ENCODE peak calls at places on chromosome 18, in seven cellular contexts. One of them, this sample, is unnamed.

GRCh38 chr18:48032876-48033769 is 102.7 kb upstream of the SMAD2 start:
- DNase-seq in GM23248: peak
- DNase-seq in astrocyte: peak
- DNase-seq in OCI-LY7: no peak
- DNase-seq in Karpas-422: no peak
- DNase-seq in K562: no peak
- DNase-seq in GM23338: no peak
- DNase-seq in this sample: no peak

GRCh38 chr18:79531386-79531785 is 135.7 kb downstream of the NFATC1 start:
- DNase-seq in GM23248: no peak
- DNase-seq in GM23338: no peak
- DNase-seq in K562: no peak
- DNase-seq in astrocyte: no peak
- DNase-seq in Karpas-422: no peak
- DNase-seq in OCI-LY7: no peak
- DNase-seq in this sample: no peak

GRCh38 chr18:3839481-3840075 is 389.6 kb downstream of the TGIF1 start:
- DNase-seq in GM23338: peak
- DNase-seq in Karpas-422: no peak
- DNase-seq in astrocyte: no peak
- DNase-seq in GM23248: no peak
- DNase-seq in K562: no peak
- DNase-seq in OCI-LY7: no peak
- DNase-seq in this sample: no peak

GRCh38 chr18:2917255-2918047 is 70.6 kb downstream of the EMILIN2 start:
- DNase-seq in K562: no peak
- DNase-seq in GM23338: no peak
- DNase-seq in astrocyte: no peak
- DNase-seq in Karpas-422: peak
- DNase-seq in GM23248: no peak
- DNase-seq in OCI-LY7: peak
- DNase-seq in this sample: no peak

GRCh38 chr18:28177828-28178635 is 1.1 kb upstream of the CDH2 start:
- DNase-seq in GM23338: peak
- DNase-seq in Karpas-422: no peak
- DNase-seq in astrocyte: peak
- DNase-seq in GM23248: peak
- DNase-seq in OCI-LY7: no peak
- DNase-seq in K562: no peak
- DNase-seq in this sample: peak

GRCh38 chr18:61738488-61738887 is 154.3 kb downstream of the RNF152 start:
- DNase-seq in OCI-LY7: no peak
- DNase-seq in K562: no peak
- DNase-seq in astrocyte: peak
- DNase-seq in GM23248: peak
- DNase-seq in Karpas-422: no peak
- DNase-seq in GM23338: no peak
- DNase-seq in this sample: no peak

GRCh38 chr18:68053290-68053689 is 536.8 kb upstream of the DSEL start:
- DNase-seq in OCI-LY7: no peak
- DNase-seq in GM23248: no peak
- DNase-seq in astrocyte: no peak
- DNase-seq in Karpas-422: no peak
- DNase-seq in GM23338: no peak
- DNase-seq in K562: no peak
- DNase-seq in this sample: no peak

GRCh38 chr18:46731316-46731715 is 25.5 kb downstream of the ST8SIA5 start:
- DNase-seq in astrocyte: no peak
- DNase-seq in GM23338: no peak
- DNase-seq in Karpas-422: no peak
- DNase-seq in OCI-LY7: no peak
- DNase-seq in K562: no peak
- DNase-seq in GM23248: no peak
- DNase-seq in this sample: no peak

GRCh38 chr18:10727477-10727876 is 201.7 kb downstream of the NAPG start:
- DNase-seq in astrocyte: no peak
- DNase-seq in GM23248: peak
- DNase-seq in K562: no peak
- DNase-seq in OCI-LY7: no peak
- DNase-seq in Karpas-422: no peak
- DNase-seq in GM23338: no peak
- DNase-seq in this sample: no peak

GRCh38 chr18:32769242-32770180 is 3.3 kb downstream of the KLHL14 start:
- DNase-seq in Karpas-422: peak
- DNase-seq in GM23248: no peak
- DNase-seq in GM23338: peak
- DNase-seq in astrocyte: no peak
- DNase-seq in OCI-LY7: peak
- DNase-seq in K562: no peak
- DNase-seq in this sample: no peak

GRCh38 chr18:62721837-62722795 is 6.8 kb downstream of the PHLPP1 start:
- DNase-seq in OCI-LY7: no peak
- DNase-seq in astrocyte: no peak
- DNase-seq in Karpas-422: no peak
- DNase-seq in GM23338: no peak
- DNase-seq in K562: no peak
- DNase-seq in GM23248: no peak
- DNase-seq in this sample: no peak

GRCh38 chr18:3380384-3380961 is 69.5 kb upstream of the TGIF1 start:
- DNase-seq in GM23248: peak
- DNase-seq in OCI-LY7: no peak
- DNase-seq in GM23338: no peak
- DNase-seq in Karpas-422: peak
- DNase-seq in K562: no peak
- DNase-seq in astrocyte: peak
- DNase-seq in this sample: no peak

GRCh38 chr18:5582849-5583667 is 39.3 kb upstream of the EPB41L3 start:
- DNase-seq in astrocyte: peak
- DNase-seq in K562: no peak
- DNase-seq in OCI-LY7: no peak
- DNase-seq in GM23248: peak
- DNase-seq in Karpas-422: no peak
- DNase-seq in GM23338: no peak
- DNase-seq in this sample: no peak

GRCh38 chr18:51651761-51652160 is 454.3 kb upstream of the MEX3C start:
- DNase-seq in K562: no peak
- DNase-seq in GM23338: no peak
- DNase-seq in OCI-LY7: no peak
- DNase-seq in Karpas-422: no peak
- DNase-seq in astrocyte: no peak
- DNase-seq in GM23248: no peak
- DNase-seq in this sample: no peak

GRCh38 chr18:29123706-29124530 is 947.0 kb upstream of the CDH2 start:
- DNase-seq in Karpas-422: no peak
- DNase-seq in GM23338: peak
- DNase-seq in GM23248: peak
- DNase-seq in astrocyte: no peak
- DNase-seq in OCI-LY7: no peak
- DNase-seq in K562: no peak
- DNase-seq in this sample: peak

GRCh38 chr18:45402485-45403056 is 212.7 kb upstream of the SLC14A2 start:
- DNase-seq in Karpas-422: no peak
- DNase-seq in K562: no peak
- DNase-seq in GM23248: peak
- DNase-seq in OCI-LY7: no peak
- DNase-seq in GM23338: no peak
- DNase-seq in astrocyte: peak
- DNase-seq in this sample: no peak

GRCh38 chr18:52392160-52392559 is 52.2 kb downstream of the DCC start:
- DNase-seq in K562: no peak
- DNase-seq in astrocyte: no peak
- DNase-seq in Karpas-422: no peak
- DNase-seq in GM23338: no peak
- DNase-seq in OCI-LY7: no peak
- DNase-seq in GM23248: no peak
- DNase-seq in this sample: no peak

GRCh38 chr18:5420909-5421308 is 122.9 kb downstream of the EPB41L3 start:
- DNase-seq in astrocyte: no peak
- DNase-seq in GM23248: no peak
- DNase-seq in GM23338: no peak
- DNase-seq in K562: no peak
- DNase-seq in Karpas-422: no peak
- DNase-seq in OCI-LY7: no peak
- DNase-seq in this sample: no peak

GRCh38 chr18:59024829-59025228 is 114.9 kb upstream of the SEC11C start:
- DNase-seq in K562: no peak
- DNase-seq in GM23338: no peak
- DNase-seq in GM23248: peak
- DNase-seq in Karpas-422: no peak
- DNase-seq in astrocyte: peak
- DNase-seq in OCI-LY7: no peak
- DNase-seq in this sample: no peak
- H2AFZ ChIP-seq in K562: no peak
- H2AFZ ChIP-seq in GM23338: peak
- H2AFZ ChIP-seq in GM23248: no peak
- H2AFZ ChIP-seq in Karpas-422: no peak
- H2AFZ ChIP-seq in astrocyte: no peak
- H2AFZ ChIP-seq in OCI-LY7: no peak
- H2AFZ ChIP-seq in this sample: no peak

DNA sequence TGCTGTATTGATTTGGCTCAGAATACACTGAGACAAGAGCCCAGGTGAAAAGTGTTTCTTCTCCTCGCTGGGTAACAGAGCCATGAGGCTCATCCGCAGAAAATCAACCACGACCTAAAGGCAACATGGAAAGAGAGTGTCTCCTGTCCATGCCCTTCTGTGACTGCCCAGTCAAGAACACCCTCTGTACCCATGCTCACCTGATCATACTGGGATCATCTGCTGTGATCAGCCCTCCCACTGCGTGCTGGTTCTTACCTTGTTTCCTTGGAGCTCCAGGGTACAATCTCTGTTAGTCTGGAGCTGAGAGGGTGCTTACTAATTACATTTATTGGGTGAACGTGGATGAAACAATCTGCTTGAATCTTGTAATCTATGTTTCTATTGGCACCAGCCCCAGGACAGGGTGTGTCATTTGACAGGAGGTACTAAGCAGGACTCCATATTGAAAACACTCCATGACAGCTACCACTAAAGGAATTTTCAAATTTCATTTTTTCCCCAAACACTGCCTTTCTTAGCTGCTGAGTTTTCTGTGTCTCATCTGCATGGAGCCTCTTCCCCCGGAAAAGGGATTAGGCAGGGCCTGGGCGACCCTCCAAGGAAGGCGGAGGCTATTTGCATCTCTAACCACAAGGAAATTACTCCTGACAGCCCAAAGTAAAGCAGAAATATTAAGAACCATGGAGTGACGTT is 39.7 kb upstream of the GRP start:
- DNase-seq in GM23338: no peak
- DNase-seq in GM23248: peak
- DNase-seq in OCI-LY7: no peak
- DNase-seq in Karpas-422: no peak
- DNase-seq in K562: no peak
- DNase-seq in astrocyte: peak
- DNase-seq in this sample: no peak
- H2AFZ ChIP-seq in GM23338: peak
- H2AFZ ChIP-seq in GM23248: no peak
- H2AFZ ChIP-seq in OCI-LY7: no peak
- H2AFZ ChIP-seq in Karpas-422: no peak
- H2AFZ ChIP-seq in K562: no peak
- H2AFZ ChIP-seq in astrocyte: peak
- H2AFZ ChIP-seq in this sample: no peak

DNA sequence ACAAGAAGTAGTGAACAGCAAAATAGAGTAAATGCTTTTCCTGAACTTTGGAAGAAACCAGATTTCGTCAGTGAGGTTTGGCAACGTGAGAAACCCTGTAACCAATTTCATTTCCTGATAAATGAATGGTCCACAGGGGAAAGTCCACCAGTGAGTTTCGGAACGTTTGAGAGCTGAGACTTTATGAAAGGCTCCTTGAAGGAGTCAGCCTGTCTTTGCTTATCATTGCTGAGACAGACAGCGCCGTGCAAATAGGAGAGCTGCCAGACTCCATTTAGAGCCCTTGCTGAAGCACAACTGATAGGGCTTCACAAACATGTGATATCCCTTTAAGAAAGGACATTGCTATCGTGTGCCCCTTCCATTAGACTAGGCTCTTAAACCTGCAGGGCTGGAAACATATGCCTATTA is 121.8 kb upstream of the SMAD7 start:
- DNase-seq in Karpas-422: no peak
- DNase-seq in GM23338: no peak
- DNase-seq in GM23248: peak
- DNase-seq in astrocyte: no peak
- DNase-seq in K562: peak
- DNase-seq in OCI-LY7: no peak
- DNase-seq in this sample: no peak
- H2AFZ ChIP-seq in Karpas-422: no peak
- H2AFZ ChIP-seq in GM23338: no peak
- H2AFZ ChIP-seq in GM23248: peak
- H2AFZ ChIP-seq in astrocyte: no peak
- H2AFZ ChIP-seq in K562: peak
- H2AFZ ChIP-seq in OCI-LY7: no peak
- H2AFZ ChIP-seq in this sample: no peak

DNA sequence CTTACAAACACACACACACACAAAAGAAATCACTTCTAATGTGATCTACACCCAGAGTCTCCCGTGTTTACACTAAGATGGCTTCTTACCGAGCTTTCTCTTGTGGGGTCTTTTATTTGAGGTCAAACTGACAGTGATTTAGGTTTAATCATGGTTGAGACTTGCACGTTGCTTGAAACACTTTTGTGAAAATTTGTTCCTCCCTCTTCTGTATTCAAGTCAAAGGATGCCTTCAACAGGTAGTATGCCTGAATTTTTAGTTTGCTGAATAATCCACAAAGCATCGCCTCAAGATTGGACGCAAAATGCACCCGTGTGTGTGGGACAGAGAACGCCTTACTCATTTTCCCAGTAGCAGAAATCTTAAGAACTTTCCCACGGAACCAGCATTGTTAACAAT is 4.0 kb upstream of the ZNF516 start:
- DNase-seq in K562: no peak
- DNase-seq in OCI-LY7: no peak
- DNase-seq in Karpas-422: peak
- DNase-seq in GM23338: no peak
- DNase-seq in astrocyte: no peak
- DNase-seq in GM23248: no peak
- DNase-seq in this sample: no peak
- H2AFZ ChIP-seq in K562: no peak
- H2AFZ ChIP-seq in OCI-LY7: peak
- H2AFZ ChIP-seq in Karpas-422: peak
- H2AFZ ChIP-seq in GM23338: no peak
- H2AFZ ChIP-seq in astrocyte: no peak
- H2AFZ ChIP-seq in GM23248: no peak
- H2AFZ ChIP-seq in this sample: no peak

GRCh38 chr18:8229040-8229439 is 380.2 kb upstream of the RAB12 start:
- DNase-seq in GM23338: no peak
- DNase-seq in Karpas-422: no peak
- DNase-seq in GM23248: no peak
- DNase-seq in OCI-LY7: no peak
- DNase-seq in K562: no peak
- DNase-seq in astrocyte: no peak
- DNase-seq in this sample: no peak
- H2AFZ ChIP-seq in GM23338: no peak
- H2AFZ ChIP-seq in Karpas-422: no peak
- H2AFZ ChIP-seq in GM23248: no peak
- H2AFZ ChIP-seq in OCI-LY7: no peak
- H2AFZ ChIP-seq in K562: no peak
- H2AFZ ChIP-seq in astrocyte: no peak
- H2AFZ ChIP-seq in this sample: no peak

DNA sequence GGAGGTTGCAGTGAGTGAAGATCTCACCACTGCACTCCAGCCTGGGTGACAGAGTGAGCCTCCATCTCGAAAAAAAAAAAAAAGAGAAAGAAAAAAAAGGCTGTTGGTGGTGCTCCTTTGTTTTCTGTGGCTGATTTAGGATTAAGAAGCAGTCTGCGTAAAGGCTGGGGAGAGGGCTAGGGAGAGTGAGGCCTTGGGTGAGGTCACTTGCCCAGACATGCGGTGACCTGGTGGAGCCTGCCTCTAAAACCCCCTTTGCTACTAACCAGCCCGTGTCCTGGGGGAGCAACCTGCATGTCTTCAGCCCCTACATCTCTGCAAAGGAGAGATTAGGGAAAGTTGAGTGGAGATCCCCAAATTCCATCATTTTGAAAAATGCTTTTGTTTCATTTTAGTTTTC is 39.1 kb upstream of the RALBP1 start:
- DNase-seq in GM23338: no peak
- DNase-seq in astrocyte: no peak
- DNase-seq in Karpas-422: no peak
- DNase-seq in GM23248: no peak
- DNase-seq in K562: no peak
- DNase-seq in OCI-LY7: no peak
- DNase-seq in this sample: no peak
- H2AFZ ChIP-seq in GM23338: peak
- H2AFZ ChIP-seq in astrocyte: no peak
- H2AFZ ChIP-seq in Karpas-422: no peak
- H2AFZ ChIP-seq in GM23248: peak
- H2AFZ ChIP-seq in K562: peak
- H2AFZ ChIP-seq in OCI-LY7: no peak
- H2AFZ ChIP-seq in this sample: no peak